ENCODE peak calls at places on chromosomes 3 and 15, in six cellular contexts. F, W, O, J, L and D are unnamed samples.

GRCh38 chr15:40691737-40692136 is 3.2 kb upstream of the RAD51 start:
- DNase-seq in F (no peak), W (no peak), O (no peak), J (no peak), L (peak), D (no peak)

GRCh38 chr3:19221081-19221480 is 72.8 kb downstream of the KCNH8 start:
- DNase-seq in F (no peak), W (no peak), O (no peak), J (no peak), L (no peak), D (peak)

GRCh38 chr15:60633426-60633968 is 154.6 kb upstream of the ICE2 start:
- DNase-seq in F (no peak), W (no peak), O (no peak), J (no peak), L (no peak), D (no peak)

GRCh38 chr15:79467865-79468586 is 35.9 kb downstream of the MINAR1 start:
- DNase-seq in F (no peak), W (no peak), O (no peak), J (no peak), L (no peak), D (no peak)

GRCh38 chr3:112774293-112774926 is 72.3 kb downstream of the CD200R1L start:
- DNase-seq in F (no peak), W (no peak), O (no peak), J (no peak), L (no peak), D (no peak)

GRCh38 chr3:166560253-166560652 is 723.0 kb upstream of the BCHE start:
- DNase-seq in F (peak), W (no peak), O (no peak), J (no peak), L (peak), D (no peak)

GRCh38 chr15:90576711-90577389 is 47.1 kb downstream of the CRTC3 start:
- DNase-seq in F (no peak), W (no peak), O (no peak), J (no peak), L (no peak), D (no peak)

GRCh38 chr3:171282041-171282440 is 178.2 kb downstream of the TNIK start:
- DNase-seq in F (no peak), W (no peak), O (no peak), J (no peak), L (no peak), D (no peak)

GRCh38 chr15:65077981-65078352 is 1.4 kb downstream of the KBTBD13 start:
- DNase-seq in F (peak), W (peak), O (no peak), J (peak), L (no peak), D (peak)

GRCh38 chr3:158953131-158953530 is 151.3 kb downstream of the MFSD1 start:
- DNase-seq in F (no peak), W (no peak), O (no peak), J (no peak), L (no peak), D (no peak)

GRCh38 chr3:114496021-114496434 is 202.2 kb downstream of the TIGIT start:
- DNase-seq in F (no peak), W (no peak), O (no peak), J (no peak), L (peak), D (no peak)

GRCh38 chr15:79769081-79769481 is 127.7 kb downstream of the MTHFS start:
- DNase-seq in F (no peak), W (peak), O (peak), J (no peak), L (peak), D (no peak)

GRCh38 chr3:159726231-159726964 is 262.2 kb upstream of the IL12A start:
- DNase-seq in F (no peak), W (no peak), O (no peak), J (no peak), L (no peak), D (no peak)

GRCh38 chr3:50345586-50345985 is at the start of gene ZMYND10:
- DNase-seq in F (peak), W (no peak), O (peak), J (no peak), L (no peak), D (peak)

GRCh38 chr15:83585770-83586169 is 68.2 kb upstream of the ADAMTSL3 start:
- DNase-seq in F (no peak), W (no peak), O (no peak), J (no peak), L (no peak), D (no peak)

GRCh38 chr3:71611099-71611498 is 27.6 kb upstream of the FOXP1 start:
- DNase-seq in F (no peak), W (no peak), O (no peak), J (no peak), L (no peak), D (no peak)

GRCh38 chr3:188476930-188477329 is 323.0 kb downstream of the LPP start:
- DNase-seq in F (no peak), W (no peak), O (no peak), J (no peak), L (no peak), D (no peak)

GRCh38 chr3:71389911-71390573 is 193.5 kb downstream of the FOXP1 start:
- DNase-seq in F (no peak), W (no peak), O (peak), J (no peak), L (peak), D (peak)

GRCh38 chr3:182740710-182741109 is 52.6 kb upstream of the ATP11B start:
- DNase-seq in F (no peak), W (no peak), O (no peak), J (no peak), L (no peak), D (peak)

GRCh38 chr3:19866751-19867347 is 67.2 kb downstream of the EFHB start:
- DNase-seq in F (peak), W (peak), O (peak), J (no peak), L (peak), D (peak)

GRCh38 chr15:41698779-41699178 is 38.6 kb downstream of the MGA start:
- DNase-seq in F (no peak), W (no peak), O (no peak), J (no peak), L (no peak), D (no peak)

GRCh38 chr3:16181361-16181760 is 6.9 kb downstream of the GALNT15 start:
- DNase-seq in F (no peak), W (no peak), O (no peak), J (peak), L (no peak), D (no peak)

GRCh38 chr3:68943753-68944500 is 11.6 kb upstream of the TAFA4 start:
- DNase-seq in F (no peak), W (no peak), O (no peak), J (no peak), L (peak), D (no peak)

GRCh38 chr3:117097356-117097755 is 387.8 kb downstream of the TUSC7 start:
- DNase-seq in F (no peak), W (no peak), O (no peak), J (no peak), L (no peak), D (no peak)

GRCh38 chr15:27958911-27959598 is 140.1 kb downstream of the OCA2 start:
- DNase-seq in F (no peak), W (no peak), O (peak), J (no peak), L (no peak), D (no peak)

GRCh38 chr3:44893097-44893496 is 18.7 kb downstream of the TGM4 start:
- DNase-seq in F (no peak), W (no peak), O (no peak), J (no peak), L (no peak), D (no peak)

GRCh38 chr3:88061749-88062148 is 2.7 kb downstream of the ZNF654 start:
- DNase-seq in F (no peak), W (no peak), O (no peak), J (no peak), L (no peak), D (no peak)

GRCh38 chr3:130243808-130244207 is 101.7 kb upstream of the COL6A5 start:
- DNase-seq in F (no peak), W (no peak), O (no peak), J (no peak), L (no peak), D (no peak)

DNA sequence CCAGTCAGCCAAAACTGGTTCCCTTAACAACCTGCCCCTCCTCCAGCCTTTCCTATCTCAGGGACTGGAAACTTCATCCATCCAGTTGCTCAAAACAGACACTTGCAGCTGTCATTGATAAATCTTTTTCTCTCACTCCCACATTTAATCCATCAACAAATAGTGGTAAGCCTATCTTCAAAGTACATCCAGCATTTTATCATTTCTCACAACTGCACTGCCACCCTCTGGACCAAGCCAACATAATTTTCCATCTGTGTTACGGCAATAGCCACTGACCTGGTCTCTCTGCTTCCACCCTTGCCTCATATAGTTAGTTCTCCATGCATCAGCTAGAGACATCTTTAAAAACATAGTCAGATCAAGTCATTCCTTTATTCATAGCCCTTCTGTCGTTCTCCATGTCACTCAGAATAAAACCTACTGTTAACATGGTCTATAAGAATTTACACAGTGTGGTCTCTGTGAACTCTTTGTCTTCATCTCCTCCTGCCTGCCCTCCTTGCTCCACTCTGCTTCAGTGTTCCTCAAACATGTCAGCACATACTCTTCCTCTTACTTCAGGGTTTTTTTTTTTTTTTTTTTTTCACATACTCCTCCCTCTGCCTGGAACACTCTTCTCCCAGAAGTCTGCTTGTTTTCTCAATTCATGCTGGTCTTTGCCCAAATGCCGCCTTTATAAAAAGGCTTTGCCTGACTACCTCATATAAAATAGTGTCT is 102.5 kb upstream of the COL6A5 start:
- DNase-seq in F (no peak), W (no peak), O (peak), J (no peak), L (peak), D (peak)
- TF ChIP-seq CTCF in F (no peak), W (peak), O (peak), J (no peak), L (peak), D (peak)

GRCh38 chr3:46027736-46028397 is 584 bp upstream of the XCR1 start:
- DNase-seq in F (no peak), W (no peak), O (peak), J (no peak), L (no peak), D (peak)
- TF ChIP-seq CTCF in F (no peak), W (no peak), O (no peak), J (no peak), L (no peak), D (peak)

DNA sequence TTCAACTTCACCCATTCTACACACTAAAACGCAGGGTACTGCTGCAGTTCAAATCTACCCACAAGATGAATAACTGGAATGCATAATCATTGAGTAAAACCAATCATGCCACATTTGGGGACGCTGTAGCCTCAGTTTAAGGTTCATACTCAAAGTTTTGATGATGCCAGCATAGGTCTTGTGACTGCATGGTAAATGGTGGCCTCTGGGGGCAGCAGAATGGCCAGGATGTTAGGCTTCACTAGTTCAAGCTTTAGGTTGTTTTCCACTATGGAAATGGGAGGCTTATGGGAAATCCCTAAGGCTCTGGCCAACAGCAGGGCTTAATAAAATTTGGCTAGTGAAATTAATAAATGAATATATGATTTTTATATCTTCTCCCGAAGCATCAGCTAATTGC is 104.3 kb upstream of the TSC22D2 start:
- DNase-seq in F (peak), W (no peak), O (peak), J (no peak), L (peak), D (no peak)
- TF ChIP-seq CTCF in F (peak), W (peak), O (peak), J (no peak), L (peak), D (peak)

GRCh38 chr3:161695811-161696210 is 199.2 kb downstream of the OTOL1 start:
- DNase-seq in F (no peak), W (no peak), O (no peak), J (no peak), L (no peak), D (no peak)

GRCh38 chr3:161700998-161701397 is 204.4 kb downstream of the OTOL1 start:
- DNase-seq in F (peak), W (no peak), O (no peak), J (no peak), L (no peak), D (peak)
- TF ChIP-seq CTCF in F (no peak), W (no peak), O (no peak), J (no peak), L (no peak), D (no peak)